ENCODE peak calls at places on chromosomes 13 and 19, in ten cellular contexts. Q, V, L, H, J, Z, T, W, O and F are unnamed samples.

GRCh38 chr13:66994097-66994496 is 236.0 kb downstream of the PCDH9 start:
- DNase-seq in Q (peak), V (no peak), L (peak), H (peak), J (peak), Z (no peak), T (peak), W (peak), O (peak), F (no peak)

GRCh38 chr13:97124237-97124636 is 97.9 kb upstream of the MBNL2 start:
- DNase-seq in Q (no peak), V (no peak), L (no peak), H (no peak), J (no peak), Z (no peak), T (no peak), W (no peak), O (no peak), F (no peak)

GRCh38 chr13:25738342-25738771 is 313.5 kb downstream of the SHISA2 start:
- DNase-seq in Q (no peak), V (no peak), L (peak), H (no peak), J (peak), Z (no peak), T (peak), W (peak), O (no peak), F (no peak)

GRCh38 chr13:39401091-39401647 is 201.8 kb downstream of the LHFPL6 start:
- DNase-seq in Q (no peak), V (no peak), L (no peak), H (no peak), J (no peak), Z (no peak), T (no peak), W (peak), O (no peak), F (no peak)

GRCh38 chr13:89755729-89756492 is 1591.6 kb upstream of the MIR17HG start:
- DNase-seq in Q (no peak), V (no peak), L (no peak), H (no peak), J (no peak), Z (no peak), T (no peak), W (peak), O (no peak), F (no peak)

GRCh38 chr19:51450730-51451307 is 7.4 kb downstream of the SIGLEC8 start:
- DNase-seq in Q (no peak), V (no peak), L (no peak), H (no peak), J (no peak), Z (no peak), T (no peak), W (no peak), O (no peak), F (no peak)

GRCh38 chr19:39448271-39448670 is 2.9 kb downstream of the SUPT5H start:
- DNase-seq in Q (no peak), V (no peak), L (no peak), H (no peak), J (peak), Z (no peak), T (no peak), W (peak), O (no peak), F (no peak)

GRCh38 chr19:18496167-18496979 is 25.5 kb downstream of the ELL start:
- DNase-seq in Q (peak), V (no peak), L (no peak), H (peak), J (peak), Z (no peak), T (no peak), W (peak), O (no peak), F (no peak)

GRCh38 chr19:996051-996838 is 4.0 kb upstream of the GRIN3B start:
- DNase-seq in Q (no peak), V (no peak), L (no peak), H (no peak), J (peak), Z (no peak), T (peak), W (peak), O (no peak), F (no peak)

GRCh38 chr19:48341006-48341405 is 15.7 kb downstream of the EMP3 start:
- DNase-seq in Q (no peak), V (no peak), L (no peak), H (no peak), J (peak), Z (no peak), T (no peak), W (peak), O (peak), F (no peak)

GRCh38 chr19:30997222-30997621 is 352.0 kb downstream of the TSHZ3 start:
- DNase-seq in Q (no peak), V (no peak), L (no peak), H (no peak), J (no peak), Z (no peak), T (no peak), W (no peak), O (no peak), F (no peak)

GRCh38 chr13:97057196-97057595 is 62.9 kb upstream of the OXGR1 start:
- DNase-seq in Q (no peak), V (no peak), L (no peak), H (no peak), J (peak), Z (no peak), T (no peak), W (no peak), O (no peak), F (no peak)

GRCh38 chr19:1355258-1355973 is 28.3 kb upstream of the NDUFS7 start:
- DNase-seq in Q (no peak), V (no peak), L (no peak), H (no peak), J (peak), Z (no peak), T (no peak), W (peak), O (no peak), F (no peak)

GRCh38 chr19:36032251-36033104 is at the start of gene CLIP3:
- DNase-seq in Q (no peak), V (no peak), L (no peak), H (no peak), J (peak), Z (no peak), T (peak), W (no peak), O (peak), F (no peak)

GRCh38 chr19:28296506-28296905 is 916.4 kb downstream of the UQCRFS1 start:
- DNase-seq in Q (no peak), V (no peak), L (peak), H (no peak), J (peak), Z (no peak), T (no peak), W (peak), O (no peak), F (peak)

GRCh38 chr13:23753523-23753922 is 135.7 kb downstream of the MIPEP start:
- DNase-seq in Q (no peak), V (no peak), L (no peak), H (no peak), J (peak), Z (no peak), T (no peak), W (peak), O (no peak), F (no peak)

GRCh38 chr13:44516771-44517170 is 59.4 kb downstream of the TSC22D1 start:
- DNase-seq in Q (no peak), V (peak), L (no peak), H (no peak), J (no peak), Z (no peak), T (no peak), W (no peak), O (no peak), F (no peak)

GRCh38 chr19:49216076-49216475 is 58.5 kb downstream of the TRPM4 start:
- DNase-seq in Q (no peak), V (no peak), L (no peak), H (no peak), J (peak), Z (no peak), T (no peak), W (no peak), O (no peak), F (no peak)

GRCh38 chr19:3183721-3184641 is 1.7 kb upstream of the NCLN start:
- DNase-seq in Q (no peak), V (no peak), L (no peak), H (no peak), J (no peak), Z (no peak), T (no peak), W (no peak), O (no peak), F (no peak)

GRCh38 chr13:40316301-40316700 is 350.1 kb downstream of the FOXO1 start:
- DNase-seq in Q (no peak), V (no peak), L (no peak), H (no peak), J (no peak), Z (no peak), T (no peak), W (no peak), O (no peak), F (no peak)

GRCh38 chr19:34495416-34495815 is 13.9 kb downstream of the WTIP start:
- DNase-seq in Q (no peak), V (no peak), L (no peak), H (no peak), J (no peak), Z (no peak), T (no peak), W (no peak), O (no peak), F (no peak)

GRCh38 chr13:48302920-48303330 is 626 bp upstream of the RB1 start:
- DNase-seq in Q (no peak), V (peak), L (no peak), H (no peak), J (no peak), Z (no peak), T (no peak), W (peak), O (no peak), F (no peak)

GRCh38 chr19:22545751-22546150 is 88.4 kb upstream of the ZNF492 start:
- DNase-seq in Q (no peak), V (peak), L (no peak), H (no peak), J (peak), Z (no peak), T (no peak), W (peak), O (no peak), F (peak)

GRCh38 chr13:110119943-110120905 is 186.7 kb downstream of the COL4A1 start:
- DNase-seq in Q (no peak), V (no peak), L (no peak), H (no peak), J (peak), Z (no peak), T (no peak), W (peak), O (no peak), F (no peak)

GRCh38 chr13:47408546-47409319 is 511.9 kb upstream of the HTR2A start:
- DNase-seq in Q (no peak), V (no peak), L (no peak), H (no peak), J (no peak), Z (no peak), T (no peak), W (no peak), O (no peak), F (no peak)

GRCh38 chr19:40809358-40810086 is 10.5 kb downstream of the EGLN2 start:
- DNase-seq in Q (no peak), V (no peak), L (no peak), H (peak), J (no peak), Z (no peak), T (no peak), W (no peak), O (no peak), F (no peak)

GRCh38 chr19:19145281-19145999 is 7.2 kb upstream of the TMEM161A start:
- DNase-seq in Q (no peak), V (no peak), L (no peak), H (no peak), J (no peak), Z (no peak), T (no peak), W (no peak), O (no peak), F (no peak)

GRCh38 chr19:55013596-55013995 is 24.5 kb downstream of the GP6 start:
- DNase-seq in Q (no peak), V (no peak), L (no peak), H (no peak), J (no peak), Z (no peak), T (no peak), W (no peak), O (no peak), F (no peak)

GRCh38 chr13:41674246-41674645 is 216.9 kb downstream of the RGCC start:
- DNase-seq in Q (no peak), V (no peak), L (no peak), H (no peak), J (no peak), Z (no peak), T (no peak), W (no peak), O (no peak), F (no peak)

GRCh38 chr19:29371766-29372415 is 153.9 kb upstream of the VSTM2B start:
- DNase-seq in Q (peak), V (no peak), L (no peak), H (no peak), J (no peak), Z (no peak), T (no peak), W (no peak), O (no peak), F (no peak)

GRCh38 chr13:38686635-38687245 is at the start of gene FREM2:
- DNase-seq in Q (peak), V (no peak), L (no peak), H (peak), J (peak), Z (no peak), T (no peak), W (peak), O (peak), F (no peak)

GRCh38 chr13:19362946-19363510 is 181.4 kb upstream of the TUBA3C start:
- DNase-seq in Q (no peak), V (no peak), L (no peak), H (no peak), J (no peak), Z (no peak), T (no peak), W (no peak), O (no peak), F (no peak)

GRCh38 chr13:43023244-43023931 is at the start of gene DNAJC15:
- DNase-seq in Q (peak), V (peak), L (peak), H (peak), J (peak), Z (no peak), T (peak), W (no peak), O (peak), F (peak)

GRCh38 chr13:39364797-39365468 is 238.1 kb downstream of the LHFPL6 start:
- DNase-seq in Q (no peak), V (peak), L (no peak), H (no peak), J (peak), Z (no peak), T (no peak), W (peak), O (no peak), F (peak)

GRCh38 chr19:14361824-14362223 is 19.4 kb upstream of the ADGRE5 start:
- DNase-seq in Q (no peak), V (no peak), L (no peak), H (no peak), J (no peak), Z (no peak), T (no peak), W (no peak), O (no peak), F (no peak)

GRCh38 chr19:10120538-10121198 is 969 bp upstream of the EIF3G start:
- DNase-seq in Q (no peak), V (no peak), L (peak), H (no peak), J (peak), Z (peak), T (peak), W (peak), O (no peak), F (no peak)

GRCh38 chr13:38641164-38641948 is 45.5 kb upstream of the FREM2 start:
- DNase-seq in Q (no peak), V (no peak), L (no peak), H (no peak), J (no peak), Z (no peak), T (no peak), W (no peak), O (no peak), F (no peak)

GRCh38 chr19:44850641-44851109 is 4.6 kb downstream of the NECTIN2 start:
- DNase-seq in Q (no peak), V (no peak), L (no peak), H (no peak), J (no peak), Z (no peak), T (peak), W (no peak), O (no peak), F (no peak)

GRCh38 chr13:99355267-99356215 is 48.3 kb upstream of the GPR183 start:
- DNase-seq in Q (no peak), V (no peak), L (no peak), H (no peak), J (no peak), Z (no peak), T (no peak), W (no peak), O (no peak), F (no peak)

GRCh38 chr13:50153888-50154287 is 138.6 kb downstream of the KCNRG start:
- DNase-seq in Q (no peak), V (no peak), L (no peak), H (no peak), J (no peak), Z (no peak), T (no peak), W (no peak), O (no peak), F (no peak)

GRCh38 chr13:50154697-50155096 is 139.5 kb downstream of the KCNRG start:
- DNase-seq in Q (no peak), V (no peak), L (no peak), H (no peak), J (no peak), Z (no peak), T (no peak), W (no peak), O (no peak), F (no peak)

GRCh38 chr13:50152224-50152623 is 137.0 kb downstream of the KCNRG start:
- DNase-seq in Q (no peak), V (no peak), L (no peak), H (no peak), J (peak), Z (no peak), T (no peak), W (no peak), O (no peak), F (no peak)

GRCh38 chr13:50153401-50153800 is 138.2 kb downstream of the KCNRG start:
- DNase-seq in Q (no peak), V (no peak), L (no peak), H (no peak), J (no peak), Z (no peak), T (no peak), W (no peak), O (no peak), F (no peak)

GRCh38 chr13:50152655-50153309 is 137.5 kb downstream of the KCNRG start:
- DNase-seq in Q (no peak), V (no peak), L (no peak), H (no peak), J (no peak), Z (no peak), T (no peak), W (no peak), O (no peak), F (no peak)
- H3K4me3 ChIP-seq in Q (peak), V (no peak), L (no peak), H (peak), J (peak), Z (no peak), T (no peak), W (no peak), O (peak), F (no peak)

GRCh38 chr13:112073245-112074138 is 6.5 kb downstream of the SOX1 start:
- DNase-seq in Q (no peak), V (no peak), L (no peak), H (no peak), J (no peak), Z (no peak), T (no peak), W (no peak), O (no peak), F (no peak)
- H3K4me3 ChIP-seq in Q (no peak), V (no peak), L (no peak), H (no peak), J (no peak), Z (no peak), T (no peak), W (no peak), O (peak), F (no peak)

DNA sequence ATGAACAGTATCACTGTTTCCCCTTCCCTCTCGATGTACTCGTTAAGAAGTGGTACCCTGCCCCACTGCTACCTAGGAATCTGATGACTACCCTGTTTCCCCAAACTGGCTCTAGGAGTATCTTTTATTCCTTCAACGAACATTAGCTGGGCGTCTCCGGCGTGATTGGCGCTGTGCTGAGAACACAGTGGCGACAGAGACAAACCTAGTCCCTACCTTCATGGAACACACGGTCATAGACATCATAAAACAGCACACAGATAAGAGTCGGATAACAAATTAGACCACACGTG is 730 bp downstream of the SYMPK start:
- DNase-seq in Q (no peak), V (no peak), L (no peak), H (no peak), J (no peak), Z (no peak), T (no peak), W (no peak), O (no peak), F (no peak)
- H3K4me3 ChIP-seq in Q (peak), V (peak), L (peak), H (peak), J (peak), Z (peak), T (peak), W (peak), O (peak), F (peak)

GRCh38 chr19:43802216-43802951 is at the start of gene LYPD5:
- DNase-seq in Q (no peak), V (no peak), L (no peak), H (no peak), J (no peak), Z (no peak), T (no peak), W (no peak), O (no peak), F (no peak)
- H3K4me3 ChIP-seq in Q (no peak), V (no peak), L (no peak), H (no peak), J (no peak), Z (no peak), T (no peak), W (no peak), O (no peak), F (no peak)

DNA sequence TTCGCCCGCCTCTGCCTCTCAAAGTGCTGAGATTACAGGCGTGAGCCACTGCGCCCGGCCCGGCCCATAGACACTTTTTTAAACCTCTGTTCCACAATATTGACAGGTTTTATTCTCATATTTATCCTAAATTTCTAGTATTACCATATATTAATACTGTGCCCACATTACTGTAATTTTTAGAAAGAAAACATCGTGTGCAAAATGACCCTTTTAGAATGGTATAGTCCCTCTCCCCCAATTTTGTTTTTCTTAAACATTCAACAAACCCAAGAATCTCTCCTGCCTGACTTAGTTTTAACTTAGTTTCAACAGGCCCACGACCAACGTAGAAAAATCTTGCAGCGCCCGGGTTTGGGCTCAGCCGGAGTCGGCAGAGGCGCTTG is 9.1 kb downstream of the CDX2 start:
- DNase-seq in Q (no peak), V (no peak), L (no peak), H (no peak), J (no peak), Z (no peak), T (no peak), W (no peak), O (no peak), F (no peak)
- H3K4me3 ChIP-seq in Q (peak), V (no peak), L (no peak), H (peak), J (no peak), Z (no peak), T (no peak), W (peak), O (peak), F (no peak)

DNA sequence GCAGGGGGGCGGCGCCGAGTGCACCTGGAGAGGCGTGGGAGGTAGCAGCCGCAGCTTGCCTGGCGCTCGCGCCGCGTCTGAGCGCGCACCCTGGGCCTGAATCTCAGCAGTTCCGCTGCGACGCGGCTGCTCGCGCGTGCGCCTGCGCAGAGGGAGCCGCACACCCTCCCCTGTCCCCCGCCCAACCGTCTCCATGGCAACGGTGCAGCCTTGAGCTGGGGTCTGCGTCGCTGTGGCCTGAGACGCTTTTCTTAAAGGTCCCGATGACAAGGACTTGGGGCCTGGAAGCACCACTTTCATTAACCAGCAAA is at the start of gene PNMA8B:
- DNase-seq in Q (peak), V (no peak), L (no peak), H (peak), J (peak), Z (no peak), T (no peak), W (peak), O (peak), F (no peak)
- H3K4me3 ChIP-seq in Q (peak), V (no peak), L (peak), H (peak), J (no peak), Z (peak), T (no peak), W (no peak), O (peak), F (peak)

GRCh38 chr19:42424712-42425131 is 2.5 kb downstream of the LIPE start:
- DNase-seq in Q (no peak), V (no peak), L (no peak), H (peak), J (no peak), Z (no peak), T (no peak), W (no peak), O (no peak), F (no peak)
- H3K4me3 ChIP-seq in Q (no peak), V (no peak), L (no peak), H (no peak), J (no peak), Z (no peak), T (no peak), W (no peak), O (no peak), F (no peak)